ENCODE peak calls at places on chromosome 7, in ten cellular contexts. Y, V, U, A, L, W, N, K, H and J are unnamed samples.

GRCh38 chr7:127822822-127823508 is 171.0 kb downstream of the SND1 start:
- DNase-seq in Y (no peak), V (no peak), U (no peak), A (no peak), L (no peak), W (no peak), N (no peak), K (no peak), H (no peak), J (no peak)

GRCh38 chr7:21971780-21972396 is 26.2 kb upstream of the CDCA7L start:
- DNase-seq in Y (no peak), V (no peak), U (no peak), A (no peak), L (no peak), W (no peak), N (no peak), K (no peak), H (no peak), J (no peak)

GRCh38 chr7:143299840-143300239 is 11.7 kb downstream of the CASP2 start:
- DNase-seq in Y (peak), V (peak), U (no peak), A (no peak), L (no peak), W (no peak), N (no peak), K (no peak), H (peak), J (no peak)

GRCh38 chr7:774161-775109 is 47.4 kb upstream of the PRKAR1B start:
- DNase-seq in Y (peak), V (peak), U (peak), A (no peak), L (peak), W (no peak), N (peak), K (no peak), H (peak), J (no peak)

GRCh38 chr7:133702078-133702477 is 425.1 kb upstream of the LRGUK start:
- DNase-seq in Y (no peak), V (no peak), U (no peak), A (no peak), L (no peak), W (no peak), N (no peak), K (no peak), H (no peak), J (no peak)

GRCh38 chr7:36188266-36188665 is 35.2 kb downstream of the EEPD1 start:
- DNase-seq in Y (no peak), V (no peak), U (no peak), A (no peak), L (no peak), W (no peak), N (no peak), K (no peak), H (no peak), J (no peak)

GRCh38 chr7:134613623-134614347 is 32.9 kb upstream of the BPGM start:
- DNase-seq in Y (no peak), V (no peak), U (no peak), A (no peak), L (peak), W (no peak), N (no peak), K (no peak), H (no peak), J (no peak)

GRCh38 chr7:55078465-55079372 is 59.9 kb downstream of the EGFR start:
- DNase-seq in Y (no peak), V (peak), U (no peak), A (peak), L (peak), W (no peak), N (no peak), K (no peak), H (no peak), J (no peak)

GRCh38 chr7:122887198-122887597 is 938 bp upstream of the CADPS2 start:
- DNase-seq in Y (no peak), V (peak), U (no peak), A (peak), L (no peak), W (peak), N (peak), K (no peak), H (no peak), J (no peak)

GRCh38 chr7:152103691-152104090 is 78.2 kb downstream of the GALNT11 start:
- DNase-seq in Y (no peak), V (no peak), U (no peak), A (no peak), L (no peak), W (no peak), N (no peak), K (no peak), H (no peak), J (no peak)

GRCh38 chr7:127776776-127777390 is 124.9 kb downstream of the SND1 start:
- DNase-seq in Y (no peak), V (no peak), U (no peak), A (no peak), L (no peak), W (no peak), N (no peak), K (no peak), H (no peak), J (no peak)

GRCh38 chr7:122674502-122674901 is 24.4 kb downstream of the RNF133 start:
- DNase-seq in Y (no peak), V (no peak), U (no peak), A (peak), L (no peak), W (no peak), N (no peak), K (no peak), H (no peak), J (no peak)

GRCh38 chr7:112398534-112398933 is 51.7 kb upstream of the IFRD1 start:
- DNase-seq in Y (no peak), V (no peak), U (no peak), A (no peak), L (no peak), W (no peak), N (no peak), K (no peak), H (no peak), J (no peak)

GRCh38 chr7:149003018-149003417 is 25.3 kb downstream of the PDIA4 start:
- DNase-seq in Y (no peak), V (no peak), U (no peak), A (no peak), L (no peak), W (no peak), N (no peak), K (no peak), H (no peak), J (no peak)

GRCh38 chr7:46725838-46726237 is 804.8 kb upstream of the IGFBP3 start:
- DNase-seq in Y (no peak), V (no peak), U (no peak), A (no peak), L (no peak), W (no peak), N (no peak), K (peak), H (no peak), J (no peak)

GRCh38 chr7:70240873-70241272 is 642.6 kb downstream of the AUTS2 start:
- DNase-seq in Y (no peak), V (no peak), U (no peak), A (no peak), L (no peak), W (no peak), N (no peak), K (no peak), H (no peak), J (no peak)

GRCh38 chr7:104296900-104297299 is 31.5 kb upstream of the LHFPL3 start:
- DNase-seq in Y (no peak), V (no peak), U (no peak), A (no peak), L (no peak), W (no peak), N (no peak), K (no peak), H (no peak), J (no peak)

GRCh38 chr7:6536899-6537298 is 14.4 kb downstream of the GRID2IP start:
- DNase-seq in Y (no peak), V (peak), U (no peak), A (no peak), L (no peak), W (no peak), N (no peak), K (peak), H (no peak), J (no peak)

GRCh38 chr7:99102809-99103690 is 40.9 kb downstream of the SMURF1 start:
- DNase-seq in Y (no peak), V (no peak), U (peak), A (no peak), L (no peak), W (no peak), N (no peak), K (no peak), H (peak), J (no peak)

GRCh38 chr7:468681-469590 is 50.7 kb downstream of the PDGFA start:
- DNase-seq in Y (no peak), V (no peak), U (no peak), A (no peak), L (peak), W (no peak), N (no peak), K (no peak), H (no peak), J (peak)

GRCh38 chr7:102836206-102836938 is 76.4 kb upstream of the LRRC17 start:
- DNase-seq in Y (no peak), V (no peak), U (no peak), A (no peak), L (no peak), W (no peak), N (no peak), K (peak), H (no peak), J (no peak)

GRCh38 chr7:90401989-90402388 is 1.3 kb upstream of the CLDN12 start:
- DNase-seq in Y (no peak), V (no peak), U (no peak), A (no peak), L (no peak), W (no peak), N (no peak), K (peak), H (no peak), J (no peak)

GRCh38 chr7:141708053-141708452 is at the start of gene WEE2:
- DNase-seq in Y (no peak), V (no peak), U (no peak), A (no peak), L (no peak), W (no peak), N (no peak), K (no peak), H (no peak), J (no peak)

GRCh38 chr7:139035588-139036353 is at the start of gene ZC3HAV1L:
- DNase-seq in Y (peak), V (peak), U (peak), A (peak), L (no peak), W (peak), N (peak), K (peak), H (peak), J (peak)

GRCh38 chr7:142168746-142169145 is 57.2 kb downstream of the MGAM2 start:
- DNase-seq in Y (no peak), V (no peak), U (no peak), A (no peak), L (no peak), W (no peak), N (peak), K (no peak), H (no peak), J (no peak)

GRCh38 chr7:150852371-150852905 is at the start of gene AOC1:
- DNase-seq in Y (no peak), V (peak), U (no peak), A (peak), L (no peak), W (no peak), N (no peak), K (no peak), H (no peak), J (no peak)

GRCh38 chr7:103065666-103066065 is 8.9 kb downstream of the FBXL13 start:
- DNase-seq in Y (peak), V (peak), U (no peak), A (no peak), L (no peak), W (no peak), N (peak), K (peak), H (peak), J (no peak)